ENCODE peak calls at places on chromosomes 16 and 17, in nine cellular contexts. Z is NCI-H748 treated with DMSO at 0.1 percent for 48 hours; J is NCI-H1092 treated with DMSO at 0.1 percent for 48 hours; P is HepG2; A is anterior cingulate cortex; F is tibial nerve; C is endothelial cell of umbilical vein; H is psoas muscle; U is activated naive CD8-positive, alpha-beta T cell treated with anti-CD3 and anti-CD28 coated beads, Interleukin-2, amount 50 U/mL, for 24 hours. T is an unnamed sample.

GRCh38 chr16:6076631-6077030 is 979.0 kb upstream of the EEF2KMT start:
- DNase-seq in P (no peak), A (no peak), F (no peak), Z (no peak), C (no peak), J (no peak), U (no peak), H (no peak), T (no peak)

GRCh38 chr17:56751145-56751743 is 82.5 kb downstream of the C17orf67 start:
- DNase-seq in C (peak; percentile 46), U (no peak), A (no peak), Z (no peak), J (no peak), P (no peak), F (no peak), H (no peak), T (no peak)

GRCh38 chr17:81064746-81065475 is 30.0 kb downstream of the BAIAP2 start:
- DNase-seq in Z (no peak), A (no peak), H (no peak), C (no peak), J (no peak), P (no peak), U (no peak), F (no peak), T (peak; percentile 87)

GRCh38 chr16:85275533-85276249 is 163.4 kb upstream of the CIBAR2 start:
- DNase-seq in F (peak; percentile 59), Z (peak; percentile 13), P (peak; percentile 60), U (peak; percentile 83), A (peak; percentile 69), J (peak; percentile 64), C (peak; percentile 51), H (peak; percentile 76), T (peak; percentile 56)

GRCh38 chr16:58493756-58494431 is 6.0 kb upstream of the NDRG4 start:
- DNase-seq in H (no peak), U (no peak), P (no peak), A (no peak), Z (no peak), J (no peak), C (no peak), F (no peak), T (no peak)

GRCh38 chr17:32484041-32484461 is 2.7 kb upstream of the CDK5R1 start:
- DNase-seq in U (no peak), A (no peak), Z (no peak), C (no peak), H (no peak), P (no peak), J (no peak), F (no peak), T (no peak)

GRCh38 chr17:7944321-7944720 is 12.3 kb downstream of the CNTROB start:
- DNase-seq in U (no peak), A (no peak), Z (no peak), P (no peak), F (no peak), C (no peak), J (no peak), H (no peak), T (no peak)

GRCh38 chr16:11183035-11183812 is 72.8 kb downstream of the SOCS1 start:
- DNase-seq in C (no peak), J (no peak), U (peak; percentile 36), P (no peak), Z (no peak), A (no peak), H (no peak), F (no peak), T (no peak)

GRCh38 chr17:36807496-36808180 is 129.6 kb upstream of the LHX1 start:
- DNase-seq in F (no peak), C (no peak), P (no peak), Z (no peak), A (no peak), U (no peak), J (no peak), H (no peak), T (no peak)

GRCh38 chr16:2910441-2910840 is 1.3 kb upstream of the FLYWCH1 start:
- DNase-seq in A (no peak), J (no peak), P (no peak), U (no peak), Z (no peak), H (no peak), F (no peak), C (no peak), T (no peak)

GRCh38 chr17:3966720-3967363 is 2.6 kb upstream of the ATP2A3 start:
- DNase-seq in H (no peak), A (no peak), U (no peak), Z (no peak), J (peak; percentile 5), F (no peak), C (no peak), P (peak; percentile 20), T (no peak)

GRCh38 chr17:47252766-47253512 is 688 bp upstream of the ITGB3 start:
- DNase-seq in Z (no peak), A (no peak), F (no peak), J (no peak), H (no peak), C (no peak), P (no peak), U (no peak), T (no peak)

GRCh38 chr16:3166505-3166886 is 21.5 kb upstream of the OR1F1 start:
- DNase-seq in Z (no peak), P (no peak), F (no peak), J (no peak), U (no peak), C (no peak), H (no peak), A (no peak), T (no peak)

GRCh38 chr16:88331989-88332920 is 50.5 kb upstream of the ZNF469 start:
- DNase-seq in P (no peak), C (peak; percentile 89), H (peak; percentile 90), A (no peak), Z (no peak), J (peak; percentile 14), U (no peak), F (peak; percentile 35), T (peak; percentile 88)

GRCh38 chr17:67026341-67026740 is 18.0 kb upstream of the CACNG1 start:
- DNase-seq in Z (no peak), H (no peak), P (no peak), U (no peak), F (no peak), J (no peak), A (no peak), C (no peak), T (no peak)

GRCh38 chr16:47780213-47780612 is 319.1 kb downstream of the PHKB start:
- DNase-seq in H (no peak), C (no peak), J (no peak), U (no peak), A (no peak), Z (no peak), P (no peak), F (no peak), T (no peak)

GRCh38 chr17:35889818-35890773 is 9.9 kb upstream of the CCL5 start:
- DNase-seq in A (no peak), F (no peak), U (no peak), C (peak; percentile 52), J (peak; percentile 36), H (no peak), P (no peak), Z (no peak), T (peak; percentile 45)

GRCh38 chr16:77443834-77444460 is 9.1 kb upstream of the ADAMTS18 start:
- DNase-seq in P (no peak), A (no peak), H (no peak), C (no peak), U (no peak), Z (peak; percentile 84), F (no peak), J (peak; percentile 61), T (no peak)

GRCh38 chr16:67393111-67393789 is at the start of gene TPPP3:
- DNase-seq in P (peak; percentile 77), F (peak; percentile 78), Z (peak; percentile 55), A (peak; percentile 92), H (peak; percentile 91), J (peak; percentile 83), U (peak; percentile 61), C (peak; percentile 81), T (peak; percentile 36)

GRCh38 chr17:36864827-36865320 is 72.4 kb upstream of the LHX1 start:
- DNase-seq in U (no peak), H (no peak), A (no peak), Z (no peak), C (no peak), P (no peak), F (no peak), J (no peak), T (no peak)

GRCh38 chr17:56284501-56284900 is 131.2 kb downstream of the ANKFN1 start:
- DNase-seq in A (no peak), P (no peak), F (no peak), Z (no peak), U (no peak), J (no peak), H (no peak), C (no peak), T (no peak)

GRCh38 chr17:73719588-73720071 is 75.4 kb upstream of the SDK2 start:
- DNase-seq in A (peak; percentile 92), J (peak; percentile 86), H (no peak), F (peak; percentile 61), C (no peak), Z (peak; percentile 37), U (no peak), P (peak; percentile 65), T (no peak)

GRCh38 chr16:61228371-61228770 is 807.9 kb downstream of the CDH8 start:
- DNase-seq in A (no peak), F (no peak), P (no peak), C (no peak), Z (no peak), H (no peak), J (no peak), U (no peak), T (no peak)

GRCh38 chr17:81053043-81053970 is 18.4 kb downstream of the BAIAP2 start:
- DNase-seq in U (no peak), A (no peak), F (no peak), C (peak; percentile 29), P (no peak), H (no peak), J (no peak), Z (no peak), T (no peak)

GRCh38 chr17:1730345-1731193 is 6.1 kb downstream of the WDR81 start:
- DNase-seq in J (no peak), Z (no peak), H (peak; percentile 92), A (peak; percentile 36), P (no peak), U (no peak), F (peak; percentile 94), C (no peak), T (peak; percentile 67)

GRCh38 chr16:84754353-84754856 is 54.6 kb downstream of the USP10 start:
- DNase-seq in Z (peak; percentile 55), J (peak; percentile 65), H (no peak), P (peak; percentile 83), A (no peak), C (peak; percentile 89), U (peak; percentile 63), F (peak; percentile 38), T (peak; percentile 86)

GRCh38 chr17:63945851-63946439 is 13.8 kb upstream of the CD79B start:
- DNase-seq in J (no peak), A (no peak), C (no peak), F (no peak), U (peak; percentile 52), P (peak; percentile 34), Z (no peak), H (no peak), T (no peak)

GRCh38 chr17:37608369-37609169 is 649 bp downstream of the SYNRG start:
- DNase-seq in U (peak; percentile 33), J (peak; percentile 87), A (peak; percentile 68), H (no peak), F (no peak), C (peak; percentile 77), Z (peak; percentile 61), P (peak; percentile 39), T (peak; percentile 15)

GRCh38 chr16:62213763-62214162 is 177.5 kb upstream of the CDH8 start:
- DNase-seq in Z (no peak), U (no peak), P (peak; percentile 29), H (no peak), F (no peak), J (no peak), A (no peak), C (no peak), T (peak; percentile 22)

GRCh38 chr17:81409190-81409935 is 14.1 kb downstream of the BAHCC1 start:
- DNase-seq in F (no peak), Z (no peak), A (no peak), P (no peak), H (no peak), C (no peak), U (no peak), J (peak; percentile 60), T (no peak)

GRCh38 chr17:50785942-50786570 is 18.7 kb upstream of the ANKRD40CL start:
- DNase-seq in H (no peak), A (no peak), C (no peak), Z (no peak), P (no peak), F (no peak), U (no peak), J (peak; percentile 16), T (peak; percentile 85)